ENCODE peak calls at places on chromosome 4, in nine cellular contexts. J, A, V, L, Q, I, Z, G and N are unnamed samples.

GRCh38 chr4:149785686-149786431 is 29.8 kb downstream of the IQCM start:
- DNase-seq in Q (peak), Z (no peak), V (peak), J (no peak), I (no peak), A (no peak), G (no peak), L (no peak), N (no peak)

GRCh38 chr4:184153781-184154542 is 63.7 kb downstream of the ENPP6 start:
- DNase-seq in Z (no peak), L (no peak), Q (no peak), I (no peak), A (no peak), J (no peak), G (no peak), V (no peak), N (no peak)

GRCh38 chr4:8372506-8373070 is 67.9 kb downstream of the ACOX3 start:
- DNase-seq in I (peak), J (no peak), Q (no peak), A (no peak), G (no peak), L (no peak), V (no peak), Z (no peak), N (peak)

GRCh38 chr4:38242822-38243384 is 282.7 kb downstream of the PTTG2 start:
- DNase-seq in V (no peak), I (no peak), L (no peak), Z (no peak), G (no peak), J (no peak), A (no peak), Q (no peak), N (no peak)

GRCh38 chr4:53717064-53717549 is 125.8 kb upstream of the LNX1 start:
- DNase-seq in J (no peak), Z (no peak), V (no peak), G (no peak), Q (no peak), L (no peak), I (no peak), A (no peak), N (no peak)

GRCh38 chr4:82643994-82644730 is 82.4 kb upstream of the TMEM150C start:
- DNase-seq in J (no peak), V (peak), G (peak), A (peak), Q (peak), Z (no peak), I (no peak), L (peak), N (no peak)

GRCh38 chr4:145061325-145061920 is 36.6 kb downstream of the ANAPC10 start:
- DNase-seq in V (no peak), I (no peak), Q (peak), J (no peak), Z (peak), A (no peak), L (peak), G (peak), N (no peak)

GRCh38 chr4:152972821-152973613 is 36.9 kb downstream of the FHDC1 start:
- DNase-seq in V (peak), Q (peak), I (no peak), Z (peak), L (peak), G (peak), J (no peak), A (peak), N (no peak)

GRCh38 chr4:77120888-77121508 is 36.0 kb upstream of the CCNG2 start:
- DNase-seq in Q (no peak), V (no peak), I (no peak), L (no peak), A (no peak), J (no peak), G (no peak), Z (no peak), N (no peak)

GRCh38 chr4:183399616-183400015 is 44.8 kb upstream of the CDKN2AIP start:
- DNase-seq in I (no peak), V (no peak), A (no peak), Z (no peak), G (no peak), J (no peak), L (no peak), Q (no peak), N (no peak)

GRCh38 chr4:145352438-145353145 is 129.1 kb upstream of the SMAD1 start:
- DNase-seq in L (no peak), V (no peak), Q (peak), J (no peak), G (no peak), Z (no peak), I (no peak), A (no peak), N (no peak)

GRCh38 chr4:139297001-139297410 is 4.3 kb upstream of the NAA15 start:
- DNase-seq in V (no peak), Q (no peak), I (no peak), Z (no peak), J (no peak), A (no peak), L (peak), G (no peak), N (no peak)

GRCh38 chr4:80619070-80619674 is 283.6 kb downstream of the CFAP299 start:
- DNase-seq in I (no peak), Q (no peak), J (no peak), A (no peak), L (peak), Z (no peak), V (no peak), G (no peak), N (no peak)

GRCh38 chr4:136917312-136918110 is 614.8 kb downstream of the PCDH18 start:
- DNase-seq in A (no peak), Q (no peak), Z (no peak), I (no peak), L (no peak), V (no peak), G (no peak), J (no peak), N (no peak)

GRCh38 chr4:1373892-1374705 is 27.1 kb downstream of the UVSSA start:
- DNase-seq in V (no peak), I (peak), Z (no peak), Q (no peak), G (no peak), L (no peak), J (no peak), A (no peak), N (peak)

GRCh38 chr4:11700751-11701226 is 272.1 kb upstream of the HS3ST1 start:
- DNase-seq in G (no peak), J (no peak), L (peak), I (no peak), V (no peak), A (peak), Q (peak), Z (peak), N (no peak)

GRCh38 chr4:80006935-80007744 is 65.9 kb downstream of the ANTXR2 start:
- DNase-seq in Z (peak), G (no peak), J (no peak), I (no peak), V (no peak), L (no peak), Q (peak), A (no peak), N (no peak)

GRCh38 chr4:6088950-6089349 is 70.7 kb upstream of the C4orf50 start:
- DNase-seq in J (no peak), I (no peak), Z (no peak), G (no peak), V (no peak), A (no peak), L (no peak), Q (no peak), N (no peak)

GRCh38 chr4:83731609-83732008 is 195.7 kb downstream of the GPAT3 start:
- DNase-seq in I (no peak), G (peak), V (peak), Z (no peak), J (no peak), A (no peak), L (no peak), Q (no peak), N (no peak)

GRCh38 chr4:37780444-37781133 is 45.9 kb upstream of the PGM2 start:
- DNase-seq in J (peak), Z (no peak), I (peak), V (no peak), G (no peak), L (no peak), A (no peak), Q (peak), N (no peak)

GRCh38 chr4:46992338-46992737 is 1.0 kb downstream of the GABRA4 start:
- DNase-seq in V (no peak), I (no peak), J (no peak), Q (no peak), Z (no peak), G (no peak), L (no peak), A (no peak), N (no peak)

GRCh38 chr4:76704133-76704881 is 193.6 kb downstream of the SOWAHB start:
- DNase-seq in G (no peak), I (no peak), V (no peak), L (peak), Z (peak), A (no peak), J (peak), Q (peak), N (no peak)

GRCh38 chr4:184653650-184654049 is 4.1 kb downstream of the PRIMPOL start:
- DNase-seq in J (no peak), I (no peak), G (peak), A (peak), Z (peak), V (no peak), L (no peak), Q (peak), N (no peak)

GRCh38 chr4:17138847-17139246 is 240.4 kb upstream of the LDB2 start:
- DNase-seq in A (no peak), L (no peak), G (no peak), J (no peak), I (no peak), V (no peak), Z (no peak), Q (peak), N (no peak)

GRCh38 chr4:55410431-55410830 is 14.7 kb downstream of the TMEM165 start:
- DNase-seq in L (no peak), V (no peak), A (no peak), I (no peak), J (no peak), Z (no peak), G (no peak), Q (no peak), N (no peak)

GRCh38 chr4:55407119-55407518 is 11.4 kb downstream of the TMEM165 start:
- DNase-seq in Z (no peak), Q (no peak), A (no peak), L (no peak), J (no peak), I (no peak), G (no peak), V (no peak), N (no peak)

GRCh38 chr4:55411621-55412020 is 15.9 kb downstream of the TMEM165 start:
- DNase-seq in V (no peak), I (no peak), G (no peak), Z (no peak), A (no peak), J (no peak), L (no peak), Q (no peak), N (no peak)

GRCh38 chr4:55407764-55408163 is 12.0 kb downstream of the TMEM165 start:
- DNase-seq in Q (no peak), Z (no peak), G (no peak), A (no peak), V (no peak), L (no peak), J (no peak), I (no peak), N (no peak)

GRCh38 chr4:55409468-55410171 is 13.9 kb downstream of the TMEM165 start:
- DNase-seq in V (no peak), Q (peak), J (no peak), L (no peak), I (peak), Z (no peak), G (no peak), A (no peak), N (no peak)
- TF ChIP-seq CTCF in V (peak), Q (peak), J (no peak), L (no peak), I (peak), Z (no peak), G (peak), A (peak), N (no peak)

GRCh38 chr4:128574706-128575105 is 234.8 kb upstream of the JADE1 start:
- DNase-seq in A (peak), V (no peak), J (peak), I (peak), Q (peak), G (no peak), Z (no peak), L (no peak), N (no peak)
- TF ChIP-seq CTCF in A (peak), V (peak), J (no peak), I (peak), Q (peak), G (peak), Z (peak), L (peak), N (peak)

DNA sequence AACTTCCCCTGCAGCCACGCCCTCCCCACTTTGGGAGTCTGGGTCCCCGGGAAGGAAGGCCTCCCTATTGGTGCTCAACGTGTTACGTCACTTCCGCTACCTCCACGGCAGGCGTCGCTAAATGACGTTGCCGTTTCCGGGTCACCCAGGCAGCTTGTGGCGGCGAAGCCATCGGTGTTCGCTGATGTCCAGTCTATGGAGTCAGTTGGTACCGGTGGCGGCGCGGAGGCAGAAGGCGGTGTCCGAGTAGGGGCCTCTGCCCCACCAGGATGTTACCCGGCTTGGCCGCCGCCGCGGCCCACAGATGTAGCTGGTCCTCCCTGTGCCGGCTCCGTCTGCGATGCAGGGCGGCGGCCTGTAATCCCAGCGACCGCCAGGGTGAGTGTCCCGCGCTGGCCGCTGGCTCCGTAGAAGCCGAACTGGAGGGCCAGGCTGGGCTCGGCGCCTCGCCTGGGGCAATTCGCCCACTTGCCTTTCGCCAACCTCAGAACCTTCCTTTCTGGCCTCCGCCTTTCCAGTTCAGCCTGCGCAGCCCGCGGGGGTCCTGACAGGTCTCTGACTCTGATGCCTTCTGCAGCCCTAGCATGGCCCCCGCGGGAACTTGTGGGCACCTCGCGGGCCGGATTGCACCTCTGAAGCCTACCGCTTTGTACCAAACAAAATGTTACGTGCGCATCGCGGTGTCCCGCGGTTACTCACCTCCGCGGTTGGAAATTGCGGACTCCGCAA is at the start of gene SLC30A9:
- DNase-seq in A (peak), Z (peak), V (peak), G (peak), J (peak), L (peak), Q (peak), I (peak), N (peak)
- TF ChIP-seq CTCF in A (peak), Z (peak), V (peak), G (peak), J (no peak), L (no peak), Q (peak), I (no peak), N (peak)

GRCh38 chr4:110442788-110443187 is 33.2 kb upstream of the ENPEP start:
- DNase-seq in I (no peak), L (no peak), J (no peak), Z (no peak), Q (no peak), V (no peak), G (no peak), A (no peak), N (no peak)

DNA sequence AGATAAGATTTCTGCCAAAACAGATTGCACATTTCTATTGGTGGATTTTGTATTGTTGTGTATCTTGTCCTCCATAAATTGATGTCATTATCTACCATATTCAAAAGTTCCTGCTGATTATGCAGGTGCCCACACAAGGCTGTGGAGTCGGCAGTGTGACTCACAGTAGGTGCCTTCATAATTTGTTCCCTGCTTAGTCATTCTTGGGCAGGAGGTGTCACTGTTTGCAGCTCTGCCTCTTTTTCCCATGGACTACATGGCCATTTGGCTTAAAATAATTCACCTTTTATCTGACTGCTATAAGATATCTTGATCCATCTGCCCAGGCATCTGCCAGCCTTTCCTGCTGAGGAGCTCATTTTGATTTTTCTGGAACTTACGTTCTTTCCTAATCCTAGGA is 33.6 kb upstream of the ENPEP start:
- DNase-seq in L (no peak), G (no peak), Z (no peak), A (no peak), J (no peak), V (no peak), I (no peak), Q (no peak), N (no peak)
- TF ChIP-seq CTCF in L (no peak), G (no peak), Z (no peak), A (no peak), J (no peak), V (no peak), I (no peak), Q (no peak), N (no peak)